ENCODE peak calls at places on chromosome 9, in eight cellular contexts. G is CD4-positive, alpha-beta T cell; C is psoas muscle; B is CD8-positive, alpha-beta T cell; Z is H9; V is mucosa of descending colon; W is tibial artery; X is CD8-positive, alpha-beta memory T cell. L is an unnamed sample. For H3K9me3, the result is how much of the 10 kb centered on the place peaks cover.

GRCh38 chr9:135974220-135974573 is 13.0 kb upstream of the UBAC1 start:
- DNase-seq in V (no peak), C (no peak), B (no peak), G (no peak), Z (no peak), W (no peak), X (no peak), L (no peak)

GRCh38 chr9:87223397-87224246 is 274.0 kb upstream of the DAPK1 start:
- DNase-seq in V (no peak), B (no peak), G (no peak), X (no peak), C (no peak), W (no peak), Z (no peak), L (no peak)

GRCh38 chr9:81562221-81563019 is 126.9 kb downstream of the TLE1 start:
- DNase-seq in C (peak), W (peak), B (no peak), X (no peak), V (no peak), Z (no peak), G (no peak), L (no peak)

GRCh38 chr9:21554813-21555212 is 72.7 kb upstream of the IFNE start:
- DNase-seq in X (no peak), G (no peak), Z (no peak), C (no peak), V (no peak), W (no peak), B (no peak), L (no peak)

GRCh38 chr9:116953271-116953670 is 266.2 kb downstream of the TRIM32 start:
- DNase-seq in W (no peak), B (no peak), V (no peak), X (no peak), C (no peak), G (no peak), Z (no peak), L (no peak)

GRCh38 chr9:78857371-78858225 is 560.7 kb downstream of the PSAT1 start:
- DNase-seq in B (no peak), C (no peak), G (no peak), X (no peak), V (no peak), W (no peak), Z (no peak), L (no peak)

GRCh38 chr9:113682297-113682771 is 193.8 kb upstream of the ZNF618 start:
- DNase-seq in V (peak), G (no peak), W (peak), X (peak), Z (peak), B (no peak), C (peak), L (peak)

GRCh38 chr9:72924116-72924790 is 28.6 kb downstream of the ALDH1A1 start:
- DNase-seq in B (no peak), X (no peak), W (no peak), G (no peak), Z (no peak), C (no peak), V (no peak), L (no peak)

GRCh38 chr9:114694719-114695269 is 12.8 kb upstream of the TEX48 start:
- DNase-seq in W (no peak), X (no peak), V (no peak), G (no peak), Z (no peak), C (no peak), B (no peak), L (no peak)

GRCh38 chr9:738209-738915 is 103.1 kb upstream of the DMRT1 start:
- DNase-seq in Z (no peak), G (no peak), X (no peak), V (no peak), W (peak), B (no peak), C (peak), L (no peak)

GRCh38 chr9:93950619-93951601 is 4.2 kb downstream of the BARX1 start:
- DNase-seq in Z (peak), B (no peak), V (peak), C (no peak), W (no peak), X (no peak), G (no peak), L (no peak)

GRCh38 chr9:113409481-113409880 is 994 bp downstream of the POLE3 start:
- DNase-seq in G (no peak), C (no peak), X (no peak), V (no peak), B (no peak), W (no peak), Z (no peak), L (no peak)

GRCh38 chr9:81370096-81370495 is 319.3 kb downstream of the TLE1 start:
- DNase-seq in B (no peak), X (no peak), Z (no peak), C (no peak), W (no peak), G (no peak), V (no peak), L (no peak)

GRCh38 chr9:20220286-20220685 is 402.0 kb downstream of the MLLT3 start:
- DNase-seq in Z (no peak), W (no peak), G (no peak), C (no peak), X (no peak), V (no peak), B (no peak), L (no peak)

GRCh38 chr9:87640385-87640795 is 85.5 kb upstream of the CTSL start:
- DNase-seq in B (no peak), X (no peak), V (no peak), G (no peak), W (no peak), C (no peak), Z (no peak), L (no peak)

GRCh38 chr9:117825609-117826347 is 121.6 kb downstream of the TLR4 start:
- DNase-seq in W (no peak), X (peak), Z (no peak), G (peak), C (no peak), B (peak), V (peak), L (no peak)

GRCh38 chr9:84755375-84755774 is 85.8 kb downstream of the NTRK2 start:
- DNase-seq in C (no peak), W (no peak), Z (no peak), B (no peak), V (no peak), X (no peak), G (no peak), L (no peak)

GRCh38 chr9:69317081-69317480 is 7.9 kb upstream of the ENTREP1 start:
- DNase-seq in G (no peak), X (no peak), C (no peak), B (no peak), Z (no peak), W (no peak), V (no peak), L (no peak)

GRCh38 chr9:115385383-115386122 is 267.6 kb upstream of the TNC start:
- DNase-seq in B (no peak), Z (peak), X (no peak), G (no peak), C (no peak), V (no peak), W (no peak), L (no peak)

GRCh38 chr9:132078369-132079356 is 1.0 kb downstream of the MED27 start:
- DNase-seq in X (peak), C (peak), Z (no peak), G (peak), W (peak), V (peak), B (peak), L (peak)

GRCh38 chr9:89865357-89865756 is 260.5 kb downstream of the GADD45G start:
- DNase-seq in Z (no peak), W (peak), B (no peak), V (no peak), X (no peak), G (no peak), C (no peak), L (no peak)

GRCh38 chr9:134361843-134362414 is 35.7 kb downstream of the RXRA start:
- DNase-seq in W (no peak), X (no peak), G (no peak), C (no peak), Z (no peak), B (no peak), V (no peak), L (no peak)

GRCh38 chr9:27340876-27341540 is 44.1 kb upstream of the EQTN start:
- DNase-seq in Z (no peak), B (no peak), W (no peak), X (no peak), G (no peak), V (no peak), C (no peak), L (no peak)

GRCh38 chr9:93254806-93255519 is 71.0 kb downstream of the WNK2 start:
- DNase-seq in Z (peak), B (no peak), W (no peak), X (no peak), V (no peak), C (no peak), G (no peak), L (no peak)

GRCh38 chr9:126217797-126218196 is 108.8 kb upstream of the MVB12B start:
- DNase-seq in G (no peak), V (no peak), W (no peak), X (no peak), Z (peak), B (no peak), C (no peak), L (no peak)

GRCh38 chr9:106616946-106617345 is 246.0 kb upstream of the ZNF462 start:
- DNase-seq in G (no peak), Z (no peak), X (no peak), V (no peak), W (no peak), C (no peak), B (no peak), L (no peak)

GRCh38 chr9:117218951-117219350 is 195.9 kb downstream of the ASTN2 start:
- DNase-seq in V (no peak), W (no peak), C (no peak), X (no peak), G (no peak), Z (no peak), B (no peak), L (no peak)

GRCh38 chr9:18676501-18676900 is 202.5 kb downstream of the ADAMTSL1 start:
- DNase-seq in C (no peak), B (no peak), G (no peak), Z (no peak), V (no peak), X (no peak), W (no peak), L (no peak)

GRCh38 chr9:121280715-121281613 is 13.0 kb downstream of the GSN start:
- DNase-seq in W (no peak), X (no peak), Z (no peak), B (no peak), V (no peak), C (no peak), G (no peak), L (no peak)

GRCh38 chr9:12539602-12540001 is 153.6 kb upstream of the TYRP1 start:
- DNase-seq in C (no peak), V (no peak), X (no peak), B (no peak), W (no peak), Z (no peak), G (no peak), L (no peak)

GRCh38 chr9:108062680-108063079 is 573.1 kb upstream of the KLF4 start:
- DNase-seq in C (no peak), X (no peak), B (no peak), Z (no peak), V (no peak), G (no peak), W (no peak), L (no peak)

GRCh38 chr9:3200331-3200774 is 325.4 kb downstream of the RFX3 start:
- DNase-seq in B (no peak), Z (no peak), X (no peak), C (no peak), W (no peak), V (no peak), G (no peak), L (no peak)

GRCh38 chr9:22469928-22470544 is 23.4 kb downstream of the DMRTA1 start:
- DNase-seq in W (no peak), Z (peak), G (no peak), V (peak), B (no peak), X (no peak), C (no peak), L (no peak)

GRCh38 chr9:86072393-86073016 is 26.9 kb downstream of the GOLM1 start:
- DNase-seq in C (no peak), X (no peak), B (no peak), V (no peak), W (no peak), Z (no peak), G (no peak), L (no peak)

GRCh38 chr9:31119882-31120481 is 1264.5 kb upstream of the ACO1 start:
- DNase-seq in B (peak), C (no peak), W (no peak), Z (peak), G (peak), X (no peak), V (peak), L (peak)

GRCh38 chr9:7976167-7976755 is 176.7 kb upstream of the DMAC1 start:
- DNase-seq in W (no peak), C (no peak), V (peak), Z (no peak), B (peak), G (peak), X (peak), L (no peak)

GRCh38 chr9:132534832-132535231 is 47.6 kb upstream of the BARHL1 start:
- DNase-seq in V (no peak), B (no peak), C (no peak), Z (no peak), W (no peak), X (no peak), G (no peak), L (no peak)

GRCh38 chr9:72552356-72552755 is 30.9 kb downstream of the TMC1 start:
- DNase-seq in B (no peak), Z (no peak), C (no peak), X (no peak), G (no peak), W (no peak), V (no peak), L (no peak)

GRCh38 chr9:96061293-96061987 is 185.9 kb downstream of the ERCC6L2 start:
- DNase-seq in G (peak), Z (peak), C (no peak), B (peak), W (peak), V (peak), X (peak), L (peak)

GRCh38 chr9:96062051-96062450 is 186.6 kb downstream of the ERCC6L2 start:
- DNase-seq in G (no peak), C (no peak), B (no peak), W (no peak), V (no peak), Z (no peak), X (no peak), L (no peak)

GRCh38 chr9:96064838-96065481 is 189.5 kb downstream of the ERCC6L2 start:
- DNase-seq in B (no peak), X (no peak), V (no peak), C (no peak), Z (no peak), G (no peak), W (no peak), L (no peak)

GRCh38 chr9:96065482-96066251 is 190.2 kb downstream of the ERCC6L2 start:
- DNase-seq in X (no peak), C (no peak), B (no peak), W (no peak), G (no peak), Z (no peak), V (no peak), L (no peak)

DNA sequence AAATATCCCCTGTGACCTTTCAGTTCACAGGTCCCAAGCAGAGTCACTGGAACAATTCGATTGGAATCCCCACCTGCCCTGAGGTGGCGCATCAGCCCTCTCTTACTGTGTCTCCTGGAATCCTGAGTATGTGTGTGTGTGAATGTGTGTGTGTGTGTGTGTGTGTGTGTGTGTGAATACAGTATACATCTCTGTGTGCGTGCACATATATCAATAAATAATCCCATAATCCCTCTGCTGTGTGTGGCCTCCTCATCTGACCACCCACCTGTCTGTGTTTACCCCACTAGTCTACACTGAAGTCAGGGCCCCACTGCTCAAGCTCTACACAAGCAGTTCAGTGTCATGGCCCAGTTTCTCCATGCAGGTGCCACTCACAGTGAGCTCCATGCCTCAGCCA is 187.4 kb downstream of the ERCC6L2 start:
- DNase-seq in G (no peak), V (no peak), B (no peak), C (no peak), Z (no peak), X (no peak), W (no peak), L (no peak)
- H3K9me3 ChIP-seq in G (under half), V (under half), B (under half), C (under half), Z (under half), X (under half), W (under half), L (under half)

GRCh38 chr9:35014517-35014916 is 25.0 kb downstream of the DNAJB5 start:
- DNase-seq in G (no peak), C (no peak), W (no peak), X (no peak), V (no peak), Z (no peak), B (no peak), L (no peak)
- H3K9me3 ChIP-seq in G (under half), C (under half), W (under half), X (under half), V (under half), Z (under half), B (under half), L (under half)

GRCh38 chr9:99008187-99008586 is 64.5 kb downstream of the COL15A1 start:
- DNase-seq in G (no peak), C (no peak), B (no peak), Z (no peak), X (no peak), W (no peak), V (no peak), L (no peak)

GRCh38 chr9:99015448-99015847 is 71.7 kb downstream of the COL15A1 start:
- DNase-seq in W (no peak), G (no peak), Z (no peak), C (no peak), B (no peak), X (no peak), V (no peak), L (no peak)

GRCh38 chr9:99013550-99013949 is 69.8 kb downstream of the COL15A1 start:
- DNase-seq in C (no peak), W (no peak), X (no peak), B (no peak), Z (no peak), V (no peak), G (no peak), L (no peak)

GRCh38 chr9:99012957-99013512 is 69.3 kb downstream of the COL15A1 start:
- DNase-seq in V (peak), B (no peak), X (no peak), G (no peak), W (no peak), C (no peak), Z (no peak), L (no peak)

DNA sequence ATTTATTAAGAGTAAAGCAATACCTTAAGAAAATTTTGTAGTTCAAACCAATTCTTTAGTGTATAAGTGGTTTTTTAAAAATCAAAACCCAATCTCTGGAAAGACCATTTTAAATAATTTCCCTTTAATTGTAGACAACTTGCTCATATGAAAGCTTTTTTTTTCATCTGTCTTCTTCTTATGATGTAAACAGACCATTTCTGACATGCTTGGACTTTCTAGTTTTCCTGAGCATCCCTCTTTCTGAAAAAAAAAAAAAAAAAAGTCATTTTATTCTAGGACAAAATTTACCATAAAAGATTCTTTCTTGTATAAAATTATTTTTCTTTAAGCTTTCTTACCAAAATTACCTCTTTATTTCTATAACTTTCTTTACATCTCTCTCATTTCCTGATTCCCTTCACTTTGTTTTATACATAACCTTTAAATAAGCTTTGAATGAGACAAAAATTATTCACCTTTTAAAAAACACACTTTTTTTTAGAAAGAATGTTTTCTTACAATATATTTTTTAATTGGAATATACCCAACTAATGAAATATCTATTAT is 67.5 kb downstream of the COL15A1 start:
- DNase-seq in X (no peak), C (no peak), W (no peak), Z (no peak), V (no peak), G (no peak), B (no peak), L (no peak)
- H3K9me3 ChIP-seq in X (under half), C (under half), W (under half), Z (under half), V (under half), G (under half), B (under half), L (under half)

DNA sequence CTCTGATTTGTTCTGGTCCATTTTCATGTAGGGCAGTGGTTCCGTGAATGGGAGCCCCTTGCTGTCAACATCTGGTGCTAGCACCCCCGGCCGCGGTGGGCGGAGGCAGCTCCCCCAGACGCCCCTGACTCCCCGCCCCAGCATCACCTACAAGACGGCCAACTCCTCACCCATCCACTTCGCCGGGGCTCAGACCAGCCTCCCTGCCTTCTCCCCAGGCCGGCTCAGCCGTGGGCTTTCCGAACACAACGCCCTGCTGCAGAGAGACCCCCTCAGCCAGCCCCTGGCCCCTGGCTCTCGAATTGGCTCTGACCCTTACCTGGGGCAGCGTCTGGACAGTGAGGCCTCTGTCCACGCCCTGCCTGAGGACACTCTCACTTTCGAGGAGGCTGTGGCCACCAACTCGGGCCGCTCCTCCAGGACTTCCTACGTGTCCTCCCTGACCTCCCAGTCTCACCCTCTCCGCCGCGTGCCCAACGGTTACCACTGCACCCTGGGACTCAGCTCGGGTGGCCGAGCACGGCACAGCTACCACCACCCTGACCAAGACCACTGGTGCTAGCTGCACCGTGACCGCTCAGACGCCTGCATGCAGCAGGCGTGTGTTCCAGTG is 244.0 kb downstream of the CACNA1B start:
- DNase-seq in V (no peak), B (no peak), X (no peak), W (no peak), C (peak), Z (no peak), G (no peak), L (no peak)
- H3K9me3 ChIP-seq in V (under half), B (under half), X (under half), W (under half), C (under half), Z (half or more), G (under half), L (under half)

GRCh38 chr9:105416840-105417239 is 31.0 kb upstream of the FSD1L start:
- DNase-seq in C (no peak), B (no peak), W (no peak), X (no peak), Z (no peak), G (no peak), V (no peak), L (no peak)
- H3K9me3 ChIP-seq in C (under half), B (under half), W (under half), X (under half), Z (under half), G (under half), V (under half), L (under half)

L was measured in T-helper 17 cell.